ENCODE peak calls at places on chromosomes 2 and 18, in nine cellular contexts. K is osteocyte; D is CD8-positive, alpha-beta memory T cell; B is activated T-helper 1 cell treated with anti-CD3 and anti-CD28 coated beads, Interleukin-2, amount 50 U/mL, for 16 hours; L is CD8-positive, alpha-beta T cell; I is naive thymus-derived CD4-positive, alpha-beta T cell; E is stimulated activated CD4-positive, alpha-beta T cell treated with anti-CD3 and anti-CD28 coated beads, Interleukin-4, amount 100 ng/mL, for 24 hours; Z is GM18507; W is SIG-M5. F is an unnamed sample.

GRCh38 chr18:44709297-44710117 is 28.8 kb downstream of the SETBP1 start:
- DNase-seq in K (no peak), D (no peak), B (no peak), L (no peak), I (no peak), E (no peak), Z (peak), W (no peak), F (no peak)

GRCh38 chr2:211132586-211132985 is 576.2 kb downstream of the CPS1 start:
- DNase-seq in K (no peak), D (no peak), B (no peak), L (no peak), I (no peak), E (no peak), Z (no peak), W (no peak), F (no peak)

GRCh38 chr2:202171246-202171833 is 67.1 kb downstream of the SUMO1 start:
- DNase-seq in K (no peak), D (no peak), B (no peak), L (no peak), I (no peak), E (no peak), Z (no peak), W (no peak), F (peak)

GRCh38 chr2:177476897-177477296 is 84.3 kb downstream of the AGPS start:
- DNase-seq in K (no peak), D (no peak), B (no peak), L (no peak), I (no peak), E (no peak), Z (no peak), W (no peak), F (no peak)

GRCh38 chr2:167818521-167818920 is 428.9 kb downstream of the STK39 start:
- DNase-seq in K (no peak), D (no peak), B (no peak), L (no peak), I (no peak), E (no peak), Z (no peak), W (no peak), F (no peak)

GRCh38 chr2:136141510-136142154 is 23.7 kb upstream of the CXCR4 start:
- DNase-seq in K (no peak), D (no peak), B (no peak), L (no peak), I (no peak), E (no peak), Z (no peak), W (no peak), F (peak)

GRCh38 chr2:71282493-71282892 is 49.1 kb upstream of the ZNF638 start:
- DNase-seq in K (no peak), D (no peak), B (no peak), L (no peak), I (no peak), E (no peak), Z (no peak), W (no peak), F (no peak)

GRCh38 chr2:170113168-170113567 is 64.8 kb upstream of the MYO3B start:
- DNase-seq in K (no peak), D (no peak), B (no peak), L (no peak), I (no peak), E (no peak), Z (no peak), W (no peak), F (no peak)

GRCh38 chr18:5582054-5582453 is 38.3 kb upstream of the EPB41L3 start:
- DNase-seq in K (no peak), D (no peak), B (no peak), L (no peak), I (no peak), E (no peak), Z (no peak), W (no peak), F (no peak)

GRCh38 chr2:72956936-72957335 is 39.6 kb downstream of the EMX1 start:
- DNase-seq in K (no peak), D (no peak), B (no peak), L (no peak), I (no peak), E (no peak), Z (no peak), W (peak), F (no peak)

GRCh38 chr2:142112648-142113278 is 18.1 kb downstream of the LRP1B start:
- DNase-seq in K (no peak), D (no peak), B (no peak), L (no peak), I (no peak), E (no peak), Z (no peak), W (no peak), F (peak)

GRCh38 chr2:233439191-233439590 is 84.9 kb downstream of the DGKD start:
- DNase-seq in K (no peak), D (no peak), B (no peak), L (no peak), I (no peak), E (no peak), Z (no peak), W (no peak), F (peak)

F was measured in A673.